ENCODE peak calls at places on chromosomes 3 and 15, in four cellular contexts. G, O, V and X are unnamed samples.
A peak's percentile ranks its signal among the peaks of the same experiment; 100 is the strongest.

GRCh38 chr15:20348900-20349773 is 192.5 kb downstream of the GOLGA6L6 start:
- DNase-seq in O (no peak), V (no peak), G (no peak), X (no peak)

GRCh38 chr15:67660874-67661606 is 118.5 kb downstream of the MAP2K5 start:
- DNase-seq in G (no peak), O (no peak), V (no peak), X (no peak)

GRCh38 chr15:71120428-71120944 is 5.2 kb downstream of the THSD4 start:
- DNase-seq in V (no peak), O (no peak), G (no peak), X (no peak)

GRCh38 chr3:64152100-64152499 is 73.2 kb downstream of the PRICKLE2 start:
- DNase-seq in V (no peak), O (no peak), G (no peak), X (no peak)

GRCh38 chr3:141360888-141361598 is 7.3 kb upstream of the ZBTB38 start:
- DNase-seq in V (no peak), O (no peak), G (peak; percentile 42), X (peak; percentile 82)

GRCh38 chr15:60480888-60481287 is 1.9 kb upstream of the ICE2 start:
- DNase-seq in V (no peak), O (no peak), G (no peak), X (no peak)

GRCh38 chr3:11910971-11911531 is 64.4 kb upstream of the TAMM41 start:
- DNase-seq in O (no peak), V (no peak), G (no peak), X (no peak)

GRCh38 chr3:160052385-160053047 is 63.9 kb downstream of the IL12A start:
- DNase-seq in V (no peak), G (peak; percentile 45), O (no peak), X (no peak)

GRCh38 chr3:151439652-151440125 is 21.2 kb downstream of the IGSF10 start:
- DNase-seq in O (no peak), G (peak; percentile 60), V (no peak), X (peak; percentile 82)

GRCh38 chr15:75145027-75145841 is 56.4 kb upstream of the C15orf39 start:
- DNase-seq in G (no peak), V (no peak), O (no peak), X (no peak)

GRCh38 chr3:193883551-193883950 is 252.4 kb upstream of the HES1 start:
- DNase-seq in V (no peak), O (no peak), G (peak; percentile 72), X (no peak)

GRCh38 chr15:101051291-101052030 is 132.3 kb downstream of the LRRK1 start:
- DNase-seq in O (no peak), G (no peak), V (no peak), X (no peak)

GRCh38 chr3:188786424-188786823 is 385.3 kb upstream of the TPRG1 start:
- DNase-seq in G (no peak), V (no peak), O (no peak), X (no peak)

GRCh38 chr3:185715091-185715490 is 109.8 kb downstream of the IGF2BP2 start:
- DNase-seq in G (peak; percentile 68), V (no peak), O (no peak), X (no peak)

GRCh38 chr15:52050416-52050815 is 31.4 kb downstream of the MAPK6 start:
- DNase-seq in G (peak; percentile 40), V (no peak), O (no peak), X (no peak)

GRCh38 chr15:60967728-60968127 is 261.4 kb downstream of the RORA start:
- DNase-seq in O (no peak), G (no peak), V (no peak), X (no peak)

GRCh38 chr15:99125061-99125990 is 20.4 kb downstream of the SYNM start:
- DNase-seq in G (no peak), O (no peak), V (no peak), X (no peak)

GRCh38 chr3:170753421-170754344 is 116.3 kb downstream of the RPL22L1 start:
- DNase-seq in O (no peak), V (no peak), G (no peak), X (no peak)

GRCh38 chr3:176522436-176522835 is 674.8 kb downstream of the TBL1XR1 start:
- DNase-seq in O (no peak), V (no peak), G (no peak), X (no peak)

GRCh38 chr15:35603298-35603697 is 57.3 kb upstream of the DPH6 start:
- DNase-seq in O (no peak), V (no peak), G (no peak), X (peak; percentile 29)

GRCh38 chr15:81189583-81190283 is 6.9 kb upstream of the IL16 start:
- DNase-seq in V (peak; percentile 61), O (no peak), G (no peak), X (peak; percentile 71)

GRCh38 chr15:68921926-68922325 is 8.4 kb upstream of the SPESP1 start:
- DNase-seq in G (no peak), V (no peak), O (no peak), X (no peak)

GRCh38 chr3:13818919-13819318 is 61.0 kb downstream of the WNT7A start:
- DNase-seq in O (no peak), G (no peak), V (no peak), X (no peak)

GRCh38 chr3:60598668-60599067 is 652.6 kb downstream of the FHIT start:
- DNase-seq in O (no peak), V (no peak), G (no peak), X (peak; percentile 14)

GRCh38 chr3:176351408-176351807 is 845.9 kb downstream of the TBL1XR1 start:
- DNase-seq in V (no peak), O (no peak), G (no peak), X (no peak)

GRCh38 chr15:95868970-95869369 is 461.5 kb upstream of the NR2F2 start:
- DNase-seq in O (no peak), V (no peak), G (no peak), X (no peak)